ENCODE peak calls at places on chromosomes 2 and 18, in four cellular contexts. B is T-helper 9 cell, E is ELR, X is amniotic stem cell. Y is an unnamed sample.
A peak's percentile ranks its signal among the peaks of the same experiment; 100 is the strongest.

GRCh38 chr18:57353137-57353939 is 981 bp downstream of the ST8SIA3 start:
- DNase-seq in E (no peak), B (no peak), X (no peak), Y (no peak)

GRCh38 chr2:151978709-151979108 is 120.1 kb downstream of the CACNB4 start:
- DNase-seq in B (no peak), E (no peak), X (no peak), Y (no peak)

GRCh38 chr2:24831736-24832421 is 38.7 kb downstream of the CENPO start:
- DNase-seq in X (no peak), E (no peak), B (no peak), Y (no peak)

GRCh38 chr2:190563109-190563508 is 28.6 kb upstream of the NEMP2 start:
- DNase-seq in E (no peak), B (no peak), X (no peak), Y (no peak)

GRCh38 chr2:48162742-48163141 is 256.4 kb upstream of the FBXO11 start:
- DNase-seq in B (no peak), E (no peak), X (no peak), Y (no peak)

GRCh38 chr2:151261240-151261976 is at the start of gene RBM43:
- DNase-seq in E (peak; percentile 94), B (peak; percentile 70), X (peak; percentile 85), Y (peak; percentile 95)

GRCh38 chr2:46074501-46074900 is 222.7 kb upstream of the EPAS1 start:
- DNase-seq in B (no peak), X (no peak), E (no peak), Y (no peak)

GRCh38 chr18:73848656-73849055 is 299.0 kb downstream of the FBXO15 start:
- DNase-seq in B (no peak), E (peak; percentile 14), X (peak; percentile 3), Y (peak; percentile 33)

GRCh38 chr2:230738391-230738811 is 25.8 kb downstream of the CAB39 start:
- DNase-seq in E (no peak), X (no peak), B (no peak), Y (no peak)

GRCh38 chr18:66764225-66764624 is 160.3 kb upstream of the CDH19 start:
- DNase-seq in X (no peak), E (no peak), B (no peak), Y (no peak)

GRCh38 chr2:127651987-127652550 is 6.1 kb downstream of the GPR17 start:
- DNase-seq in X (no peak), E (no peak), B (no peak), Y (peak; percentile 94)

GRCh38 chr2:174595415-174595814 is 2.2 kb downstream of the WIPF1 start:
- DNase-seq in E (no peak), X (no peak), B (no peak), Y (no peak)

GRCh38 chr2:201680743-201681142 is 17.7 kb downstream of the MPP4 start:
- DNase-seq in X (no peak), E (peak; percentile 63), B (no peak), Y (no peak)

GRCh38 chr2:62550466-62550865 is 44.5 kb upstream of the TMEM17 start:
- DNase-seq in E (peak; percentile 34), B (no peak), X (no peak), Y (no peak)

GRCh38 chr18:59899298-59900221 is at the start of gene PMAIP1:
- DNase-seq in X (peak; percentile 90), B (peak; percentile 85), E (peak; percentile 95), Y (peak; percentile 65)

GRCh38 chr18:38077219-38077618 is 511.6 kb upstream of the CELF4 start:
- DNase-seq in B (no peak), X (no peak), E (no peak), Y (no peak)

GRCh38 chr2:182913064-182913463 is 46.6 kb upstream of the FRZB start:
- DNase-seq in X (no peak), B (no peak), E (no peak), Y (no peak)

GRCh38 chr2:16727256-16727655 is 61.6 kb upstream of the CYRIA start:
- DNase-seq in E (no peak), B (no peak), X (no peak), Y (peak; percentile 66)

GRCh38 chr2:182593394-182593707 is 122.7 kb upstream of the DNAJC10 start:
- DNase-seq in E (peak; percentile 81), X (peak; percentile 70), B (no peak), Y (no peak)

GRCh38 chr2:217150236-217150635 is 290.4 kb upstream of the TNP1 start:
- DNase-seq in X (no peak), E (no peak), B (no peak), Y (no peak)

GRCh38 chr2:190180313-190181065 is 118.0 kb upstream of the MSTN start:
- DNase-seq in B (peak; percentile 1), E (peak; percentile 57), X (no peak), Y (no peak)

GRCh38 chr2:42809131-42809875 is 16.9 kb upstream of the HAAO start:
- DNase-seq in B (no peak), E (no peak), X (no peak), Y (no peak)

GRCh38 chr18:5879479-5879882 is 15.8 kb downstream of the TMEM200C start:
- DNase-seq in X (peak; percentile 19), E (peak; percentile 32), B (no peak), Y (no peak)

GRCh38 chr2:40095003-40095402 is 315.9 kb upstream of the THUMPD2 start:
- DNase-seq in E (peak; percentile 72), X (no peak), B (no peak), Y (no peak)

GRCh38 chr2:162114291-162114690 is 37.8 kb downstream of the GCG start:
- DNase-seq in E (no peak), B (no peak), X (no peak), Y (no peak)

GRCh38 chr18:24809173-24809955 is 348.9 kb downstream of the HRH4 start:
- DNase-seq in B (no peak), X (no peak), E (no peak), Y (no peak)

GRCh38 chr2:88016948-88017779 is 817 bp upstream of the RNU2-63P start:
- DNase-seq in B (no peak), X (no peak), E (no peak), Y (no peak)

GRCh38 chr2:27264253-27264752 is 1.5 kb upstream of the SLC30A3 start:
- DNase-seq in X (no peak), B (no peak), E (no peak), Y (no peak)

GRCh38 chr18:38526922-38527321 is 961.3 kb upstream of the CELF4 start:
- DNase-seq in E (no peak), B (no peak), X (no peak), Y (no peak)

GRCh38 chr2:68225119-68225632 is 27.2 kb downstream of the PPP3R1 start:
- DNase-seq in B (peak; percentile 5), X (no peak), E (peak; percentile 39), Y (no peak)

GRCh38 chr2:9135804-9136558 is 70.6 kb upstream of the ASAP2 start:
- DNase-seq in B (no peak), E (peak; percentile 38), X (no peak), Y (no peak)

GRCh38 chr18:22385718-22386117 is 32.0 kb downstream of the CTAGE1 start:
- DNase-seq in E (peak; percentile 78), B (no peak), X (no peak), Y (no peak)

GRCh38 chr2:233964581-233964980 is 47.4 kb downstream of the TRPM8 start:
- DNase-seq in B (no peak), E (peak; percentile 39), X (peak; percentile 38), Y (no peak)

GRCh38 chr2:127105656-127106456 is 1.1 kb downstream of the BIN1 start:
- DNase-seq in X (no peak), E (peak; percentile 46), B (no peak), Y (no peak)

GRCh38 chr18:4639628-4640310 is 184.7 kb upstream of the DLGAP1 start:
- DNase-seq in B (no peak), E (no peak), X (no peak), Y (no peak)

GRCh38 chr2:69847068-69847828 is 17.8 kb downstream of the GMCL1 start:
- DNase-seq in X (no peak), B (no peak), E (no peak), Y (no peak)

GRCh38 chr2:240624950-240625621 is at the start of gene GPR35:
- DNase-seq in B (peak; percentile 79), E (peak; percentile 73), X (peak; percentile 9), Y (peak; percentile 23)

GRCh38 chr18:72984290-72984689 is 116.5 kb upstream of the NETO1 start:
- DNase-seq in X (no peak), B (no peak), E (no peak), Y (no peak)